ENCODE peak calls at places on chromosomes 7 and 10, in five cellular contexts. M is fibroblast of lung, T is colonic mucosa, H is suprapubic skin, O is pancreas. P is an unnamed sample.

GRCh38 chr10:6986927-6987326 is 406.9 kb upstream of the PRKCQ start:
- DNase-seq in M (no peak), T (no peak), H (no peak), O (no peak), P (no peak)

GRCh38 chr7:92255308-92255707 is 9.5 kb downstream of the ANKIB1 start:
- DNase-seq in M (peak; percentile 97), T (no peak), H (no peak), O (no peak), P (no peak)

GRCh38 chr10:89478085-89478738 is 57.2 kb downstream of the SLC16A12 start:
- DNase-seq in M (peak; percentile 66), T (no peak), H (no peak), O (no peak), P (no peak)

GRCh38 chr10:1392127-1392526 is 335.9 kb downstream of the WDR37 start:
- DNase-seq in M (no peak), T (no peak), H (no peak), O (no peak), P (no peak)

GRCh38 chr7:22441157-22441556 is 58.8 kb downstream of the STEAP1B start:
- DNase-seq in M (no peak), T (no peak), H (no peak), O (no peak), P (no peak)

GRCh38 chr10:68096913-68097509 is 12.3 kb upstream of the MYPN start:
- DNase-seq in M (peak; percentile 96), T (peak; percentile 75), H (peak; percentile 68), O (peak; percentile 58), P (no peak)

GRCh38 chr7:37449621-37450020 is 957 bp upstream of the ELMO1 start:
- DNase-seq in M (no peak), T (no peak), H (no peak), O (no peak), P (no peak)

GRCh38 chr7:117169907-117170306 is 153.0 kb downstream of the WNT2 start:
- DNase-seq in M (peak; percentile 66), T (no peak), H (no peak), O (peak; percentile 57), P (no peak)

GRCh38 chr10:69650589-69651261 is 20.7 kb downstream of the FAM241B start:
- DNase-seq in M (no peak), T (no peak), H (no peak), O (no peak), P (no peak)

GRCh38 chr7:33558961-33559710 is 346.2 kb upstream of the BMPER start:
- DNase-seq in M (no peak), T (no peak), H (no peak), O (no peak), P (no peak)

GRCh38 chr7:44567884-44568283 is 5.8 kb downstream of the DDX56 start:
- DNase-seq in M (no peak), T (no peak), H (no peak), O (no peak), P (no peak)

GRCh38 chr7:94908204-94909022 is 1.0 kb downstream of the PPP1R9A start:
- DNase-seq in M (peak; percentile 33), T (peak; percentile 43), H (peak; percentile 59), O (peak; percentile 54), P (peak; percentile 4)

GRCh38 chr10:98664329-98665042 is 217.8 kb upstream of the HPS1 start:
- DNase-seq in M (no peak), T (peak; percentile 19), H (no peak), O (no peak), P (peak; percentile 19)

GRCh38 chr7:7897509-7897908 is 71.1 kb upstream of the GLCCI1 start:
- DNase-seq in M (peak; percentile 16), T (no peak), H (no peak), O (no peak), P (no peak)

GRCh38 chr7:7895004-7895650 is 73.5 kb upstream of the GLCCI1 start:
- DNase-seq in M (no peak), T (no peak), H (no peak), O (no peak), P (no peak)

GRCh38 chr7:7889791-7890568 is 78.6 kb upstream of the GLCCI1 start:
- DNase-seq in M (no peak), T (no peak), H (no peak), O (no peak), P (no peak)

GRCh38 chr7:7898155-7898554 is 70.4 kb upstream of the GLCCI1 start:
- DNase-seq in M (no peak), T (no peak), H (no peak), O (no peak), P (no peak)

DNA sequence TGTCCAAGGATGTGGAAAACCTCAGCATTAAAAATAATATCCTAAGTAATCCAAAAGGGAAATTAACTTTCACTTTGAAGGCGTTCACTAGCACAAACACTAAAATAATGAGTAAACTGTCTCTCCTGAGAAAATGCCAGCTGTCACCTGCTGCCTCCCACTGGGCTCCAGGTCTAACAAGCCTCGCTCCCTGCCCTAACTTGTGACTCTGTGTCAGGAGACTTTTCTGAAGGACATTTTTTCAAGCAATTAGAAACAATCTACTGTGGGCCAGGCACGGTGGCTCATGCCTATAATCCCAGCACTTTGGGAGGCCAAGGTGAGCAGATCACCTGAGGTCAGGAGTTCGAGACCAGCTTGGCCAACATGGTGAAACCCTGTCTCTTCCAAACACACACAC is 72.8 kb upstream of the GLCCI1 start:
- DNase-seq in M (no peak), T (no peak), H (no peak), O (peak; percentile 73), P (no peak)
- TF ChIP-seq CTCF in M (no peak), T (no peak), H (no peak), O (no peak), P (no peak)

GRCh38 chr7:27641576-27642230 is 21.0 kb downstream of the HIBADH start:
- DNase-seq in M (peak; percentile 11), T (no peak), H (no peak), O (no peak), P (no peak)
- H3K4me3 ChIP-seq in M (no peak overlapping the region), T (no peak overlapping the region), H (no peak overlapping the region), O (no peak overlapping the region), P (no peak overlapping the region)

DNA sequence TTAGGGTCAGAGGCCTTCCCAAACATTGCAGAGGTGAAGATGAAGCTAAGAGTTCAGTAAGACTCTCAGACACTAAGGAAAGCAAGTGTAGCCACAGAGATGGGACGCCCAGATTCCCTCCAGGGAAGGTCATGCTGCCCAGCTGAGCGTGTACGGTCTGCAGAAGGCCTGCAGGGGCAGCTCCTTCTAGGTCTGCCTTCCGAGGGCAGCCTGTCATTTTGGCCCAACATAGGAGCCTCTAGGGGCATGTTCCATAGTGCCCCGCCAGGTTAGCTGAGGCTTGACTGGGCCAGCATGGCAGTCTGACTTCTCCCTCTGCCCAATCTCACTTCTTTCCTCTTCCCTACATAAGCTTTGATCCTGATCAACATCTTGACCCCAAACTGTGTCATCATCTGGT is 130.7 kb downstream of the PIP4K2A start:
- DNase-seq in M (no peak), T (no peak), H (no peak), O (no peak), P (no peak)
- H3K36me3 ChIP-seq in M (peaks cover 1% of the 10 kb centered on the region), T (no peaks in the 10 kb centered on the region), H (peaks cover 18% of the 10 kb centered on the region), O (no peaks in the 10 kb centered on the region), P (peaks cover 11% of the 10 kb centered on the region)

DNA sequence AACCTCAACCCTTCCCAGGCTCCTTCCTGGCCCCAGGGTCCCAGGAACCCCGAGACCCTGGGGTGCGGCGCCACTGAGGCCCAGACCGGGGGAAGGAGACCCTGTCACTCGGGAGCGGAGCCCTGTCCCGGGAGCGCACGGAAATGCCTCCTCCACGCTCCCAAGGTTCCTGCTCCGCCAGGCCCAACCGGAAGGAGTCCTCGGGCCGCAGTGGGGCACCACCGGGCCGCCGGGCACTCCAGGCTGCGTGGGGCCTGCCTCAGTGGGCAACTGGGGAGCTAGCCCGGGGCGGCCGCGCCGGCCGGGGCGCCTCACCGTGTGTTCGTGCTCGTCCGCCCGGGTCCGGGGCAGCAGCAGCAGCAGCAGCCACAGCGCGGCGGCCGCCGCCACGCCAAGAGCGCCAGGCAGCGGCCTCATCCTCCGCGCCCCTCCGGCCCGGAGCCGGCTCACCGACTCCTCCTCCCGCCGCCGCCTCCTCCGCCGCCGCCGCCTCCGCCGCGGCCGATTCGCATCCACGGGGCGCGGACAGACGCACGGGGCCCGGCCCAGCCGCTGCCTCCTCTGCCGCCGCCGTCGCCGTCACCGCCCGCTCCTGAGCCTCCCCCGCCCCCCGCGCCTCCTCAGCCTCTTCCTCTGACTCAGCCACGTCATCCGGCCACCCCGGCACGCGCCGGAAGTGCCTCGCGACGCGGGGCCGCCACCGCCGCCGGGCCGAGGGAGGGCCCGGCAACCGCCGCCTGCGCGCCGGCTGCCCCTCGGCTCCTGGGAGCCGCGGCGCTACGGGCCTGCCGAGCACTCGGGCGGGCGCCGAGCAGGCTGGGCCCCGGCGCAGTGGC is at the start of gene TM9SF3:
- DNase-seq in M (peak; percentile 88), T (peak; percentile 93), H (peak; percentile 94), O (peak; percentile 93), P (peak; percentile 92)
- TF ChIP-seq CTCF in M (no peak), T (no peak), H (no peak), O (no peak), P (no peak)

GRCh38 chr10:20694296-20694695 is 202.8 kb downstream of the NEBL start:
- DNase-seq in M (no peak), T (no peak), H (no peak), O (no peak), P (no peak)
- H3K4me3 ChIP-seq in M (no peak overlapping the region), T (no peak overlapping the region), H (no peak overlapping the region), O (no peak overlapping the region), P (no peak overlapping the region)

GRCh38 chr7:100358857-100359212 is 918 bp downstream of the PILRB start:
- DNase-seq in M (no peak), T (no peak), H (no peak), O (no peak), P (no peak)
- H3K36me3 ChIP-seq in M (peaks cover 26% of the 10 kb centered on the region), T (peaks cover 39% of the 10 kb centered on the region), H (peaks cover 90% of the 10 kb centered on the region), O (peaks cover 60% of the 10 kb centered on the region), P (peaks cover 34% of the 10 kb centered on the region)

DNA sequence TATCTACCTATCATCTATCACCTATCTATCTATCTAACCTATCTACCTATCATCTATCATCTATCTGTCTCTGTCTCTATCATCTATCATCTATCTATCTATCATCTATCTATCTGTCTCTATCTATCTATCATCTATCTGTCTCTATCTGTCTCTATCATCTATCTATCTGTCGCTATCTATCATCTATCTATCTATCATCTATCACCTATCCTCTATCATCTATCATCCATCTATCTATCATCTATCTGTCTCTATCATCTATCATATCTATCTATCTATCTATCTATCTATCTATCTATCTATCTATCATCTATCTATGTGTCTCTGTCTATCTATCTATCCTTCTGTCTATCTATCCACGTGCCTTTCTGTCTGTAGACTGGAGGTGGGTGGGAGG is 59.5 kb upstream of the FAM20C start:
- DNase-seq in M (no peak), T (no peak), H (no peak), O (no peak), P (no peak)
- TF ChIP-seq CTCF in M (no peak), T (no peak), H (no peak), O (no peak), P (no peak)

GRCh38 chr7:134187893-134188292 is 60.8 kb downstream of the LRGUK start:
- DNase-seq in M (no peak), T (no peak), H (no peak), O (no peak), P (no peak)
- H3K4me3 ChIP-seq in M (no peak overlapping the region), T (no peak overlapping the region), H (no peak overlapping the region), O (no peak overlapping the region), P (no peak overlapping the region)

GRCh38 chr7:6409091-6409490 is 38.7 kb downstream of the DAGLB start:
- DNase-seq in M (no peak), T (no peak), H (no peak), O (no peak), P (no peak)
- H3K36me3 ChIP-seq in M (peaks cover 34% of the 10 kb centered on the region), T (peaks cover 1% of the 10 kb centered on the region), H (peaks cover 85% of the 10 kb centered on the region), O (peaks cover 42% of the 10 kb centered on the region), P (peaks cover 36% of the 10 kb centered on the region)